ENCODE peak calls at places on chromosome 2, in five cellular contexts. X, M, Y, B and Z are unnamed samples.

GRCh38 chr2:85278361-85278760 is 49.4 kb downstream of the TGOLN2 start:
- DNase-seq in X (no peak), Y (no peak), B (no peak), M (no peak), Z (no peak)

GRCh38 chr2:230411484-230412368 is 4.3 kb upstream of the SP100 start:
- DNase-seq in B (peak; percentile 56), X (peak; percentile 66), M (peak; percentile 51), Y (peak; percentile 83), Z (peak; percentile 69)

GRCh38 chr2:207533609-207534008 is 3.8 kb downstream of the CREB1 start:
- DNase-seq in M (no peak), X (no peak), B (no peak), Y (no peak), Z (no peak)

GRCh38 chr2:47695800-47696477 is 87.0 kb upstream of the MSH6 start:
- DNase-seq in Y (no peak), M (no peak), B (no peak), X (no peak), Z (no peak)

GRCh38 chr2:36352024-36352398 is 3.6 kb upstream of the CRIM1 start:
- DNase-seq in X (no peak), Y (peak; percentile 70), B (no peak), M (no peak), Z (peak; percentile 34)

GRCh38 chr2:132975490-132976105 is 305.6 kb upstream of the LYPD1 start:
- DNase-seq in M (no peak), B (no peak), Y (no peak), X (no peak), Z (no peak)

GRCh38 chr2:85655961-85656403 is 12.0 kb downstream of the SFTPB start:
- DNase-seq in B (no peak), Y (peak; percentile 15), M (no peak), X (no peak), Z (no peak)

GRCh38 chr2:11870584-11870983 is 124.2 kb downstream of the LPIN1 start:
- DNase-seq in X (no peak), B (no peak), Y (no peak), M (no peak), Z (no peak)

GRCh38 chr2:180705551-180705950 is 274.9 kb upstream of the UBE2E3 start:
- DNase-seq in B (no peak), Y (no peak), M (no peak), X (no peak), Z (no peak)

GRCh38 chr2:8096484-8096883 is 585.4 kb upstream of the ID2 start:
- DNase-seq in B (no peak), M (no peak), X (no peak), Y (no peak), Z (no peak)

GRCh38 chr2:15076668-15077067 is 444.2 kb downstream of the LRATD1 start:
- DNase-seq in X (no peak), B (no peak), Y (no peak), M (no peak), Z (no peak)

GRCh38 chr2:24200799-24201198 is 25.9 kb downstream of the FAM228A start:
- DNase-seq in B (no peak), Y (no peak), X (no peak), M (no peak), Z (no peak)

GRCh38 chr2:14454102-14454676 is 178.3 kb upstream of the LRATD1 start:
- DNase-seq in B (no peak), Y (no peak), X (no peak), M (no peak), Z (no peak)

GRCh38 chr2:70248810-70249438 is 496 bp upstream of the TIA1 start:
- DNase-seq in Y (no peak), M (peak; percentile 87), B (peak; percentile 93), X (peak; percentile 82), Z (no peak)

GRCh38 chr2:36982467-36982866 is 16.1 kb upstream of the STRN start:
- DNase-seq in X (no peak), M (no peak), B (no peak), Y (no peak), Z (no peak)

GRCh38 chr2:221075203-221075602 is 496.9 kb downstream of the EPHA4 start:
- DNase-seq in Y (peak; percentile 65), B (no peak), X (no peak), M (no peak), Z (no peak)

GRCh38 chr2:61645911-61646310 is 107.8 kb upstream of the XPO1 start:
- DNase-seq in B (no peak), Y (peak; percentile 86), X (no peak), M (no peak), Z (no peak)

GRCh38 chr2:215882689-215883088 is 130.7 kb downstream of the MREG start:
- DNase-seq in B (no peak), Y (no peak), M (no peak), X (no peak), Z (no peak)

GRCh38 chr2:55025082-55025481 is 25.2 kb downstream of the RTN4 start:
- DNase-seq in M (no peak), B (no peak), X (no peak), Y (no peak), Z (no peak)
- H3K4me1 ChIP-seq in M (no peaks in the 10 kb centered on the region), B (peaks cover 6% of the 10 kb centered on the region), X (peaks cover 61% of the 10 kb centered on the region), Y (peaks cover 4% of the 10 kb centered on the region), Z (peaks cover 72% of the 10 kb centered on the region)

GRCh38 chr2:20487392-20488135 is 40.7 kb downstream of the RHOB start:
- DNase-seq in X (no peak), B (peak; percentile 13), M (no peak), Y (no peak), Z (no peak)
- H3K4me3 ChIP-seq in X (no peak overlapping the region), B (no peak overlapping the region), M (no peak overlapping the region), Y (no peak overlapping the region), Z (no peak overlapping the region)

GRCh38 chr2:43379494-43379893 is 153.1 kb upstream of the ZFP36L2 start:
- DNase-seq in Y (no peak), M (no peak), B (no peak), X (no peak), Z (no peak)
- H3K4me1 ChIP-seq in Y (no peaks in the 10 kb centered on the region), M (no peaks in the 10 kb centered on the region), B (no peaks in the 10 kb centered on the region), X (no peaks in the 10 kb centered on the region), Z (no peaks in the 10 kb centered on the region)

GRCh38 chr2:43217228-43218220 is 8.9 kb downstream of the ZFP36L2 start:
- DNase-seq in X (no peak), B (no peak), M (no peak), Y (peak; percentile 20), Z (no peak)
- H3K4me3 ChIP-seq in X (peak overlapping the region; percentile 37), B (no peak overlapping the region), M (no peak overlapping the region), Y (no peak overlapping the region), Z (peak overlapping the region; percentile 84)